ENCODE peak calls at places on chromosomes 11 and 22, in nine cellular contexts. X is M059J; J is stimulated activated CD8-positive, alpha-beta memory T cell treated with anti-CD3 and anti-CD28 coated beads, Interleukin-7, amount 100 ng/mL, for 24 hours; A is NCI-H774; P is mesendoderm; Z is stomach; E is occipital lobe; V is stimulated activated CD4-positive, alpha-beta T cell treated with anti-CD3 and anti-CD28 coated beads, Interleukin-2, amount 100 ng/mL, for 24 hours; N is EH. U is an unnamed sample.

GRCh38 chr11:76768091-76769047 is 14.8 kb upstream of the TSKU start:
- DNase-seq in J (no peak), A (no peak), V (no peak), E (no peak), Z (peak; percentile 62), N (peak; percentile 40), P (peak; percentile 87), X (peak; percentile 54), U (no peak)

GRCh38 chr22:40410272-40410671 is 39.9 kb downstream of the SGSM3 start:
- DNase-seq in A (no peak), X (peak; percentile 80), V (no peak), P (peak; percentile 13), Z (peak; percentile 52), E (no peak), N (peak; percentile 69), J (no peak), U (no peak)

GRCh38 chr22:26763633-26764295 is 106.4 kb downstream of the MIAT start:
- DNase-seq in X (peak; percentile 83), J (no peak), V (no peak), Z (no peak), E (no peak), A (peak; percentile 44), N (peak; percentile 87), P (no peak), U (peak; percentile 48)

GRCh38 chr11:23413057-23413456 is 552.8 kb upstream of the CCDC179 start:
- DNase-seq in N (no peak), Z (no peak), P (no peak), J (no peak), E (no peak), A (no peak), X (peak; percentile 79), V (no peak), U (no peak)

GRCh38 chr11:697811-698311 is 2.2 kb downstream of the TMEM80 start:
- DNase-seq in X (peak; percentile 89), E (no peak), J (no peak), N (peak; percentile 57), P (no peak), V (no peak), Z (no peak), A (no peak), U (no peak)

GRCh38 chr11:20337526-20338154 is 25.9 kb upstream of the HTATIP2 start:
- DNase-seq in J (no peak), Z (no peak), X (peak; percentile 18), A (peak; percentile 41), P (peak; percentile 59), E (no peak), V (no peak), N (peak; percentile 33), U (peak; percentile 25)

GRCh38 chr11:115724709-115725108 is 220.5 kb upstream of the CADM1 start:
- DNase-seq in N (peak; percentile 58), P (no peak), E (no peak), V (no peak), Z (no peak), X (peak; percentile 71), A (no peak), J (no peak), U (no peak)

GRCh38 chr11:69560141-69560790 is 78.8 kb downstream of the LINC01488 start:
- DNase-seq in P (no peak), Z (no peak), V (no peak), E (no peak), N (peak; percentile 61), J (no peak), A (no peak), X (peak; percentile 18), U (no peak)

GRCh38 chr22:41603873-41604332 is 14.3 kb upstream of the PMM1 start:
- DNase-seq in N (no peak), J (peak; percentile 45), V (peak; percentile 69), E (no peak), X (peak; percentile 38), Z (no peak), A (no peak), P (no peak), U (no peak)